ENCODE peak calls at places on chromosomes 13 and 19, in nine cellular contexts. One of them, this sample, is unnamed.

GRCh38 chr19:677201-677600 is 1.0 kb downstream of the FSTL3 start:
- DNase-seq in amygdala: no peak
- DNase-seq in effector memory CD4-positive, alpha-beta T cell: no peak
- DNase-seq in stimulated activated CD8-positive, alpha-beta memory T cell treated with anti-CD3 and anti-CD28 coated beads, Interleukin-7, amount 100 ng/mL, for 4 hours: no peak
- DNase-seq in endothelial cell of umbilical vein: peak; percentile 51
- DNase-seq in stimulated activated CD4-positive, alpha-beta T cell treated with anti-CD3 and anti-CD28 coated beads, Interleukin-4, amount 100 ng/mL, for 48 hours: no peak
- DNase-seq in NCI-H2227 treated with DMSO at 0.1 percent for 48 hours: no peak
- DNase-seq in ovary: peak; percentile 89
- DNase-seq in nephron progenitor cell: no peak
- DNase-seq in this sample: peak; percentile 42

GRCh38 chr13:93256998-93257397 is 30.4 kb downstream of the GPC6 start:
- DNase-seq in amygdala: no peak
- DNase-seq in effector memory CD4-positive, alpha-beta T cell: no peak
- DNase-seq in stimulated activated CD8-positive, alpha-beta memory T cell treated with anti-CD3 and anti-CD28 coated beads, Interleukin-7, amount 100 ng/mL, for 4 hours: no peak
- DNase-seq in endothelial cell of umbilical vein: no peak
- DNase-seq in stimulated activated CD4-positive, alpha-beta T cell treated with anti-CD3 and anti-CD28 coated beads, Interleukin-4, amount 100 ng/mL, for 48 hours: no peak
- DNase-seq in NCI-H2227 treated with DMSO at 0.1 percent for 48 hours: no peak
- DNase-seq in ovary: no peak
- DNase-seq in nephron progenitor cell: no peak
- DNase-seq in this sample: no peak

GRCh38 chr13:40456397-40456958 is 210.0 kb downstream of the FOXO1 start:
- DNase-seq in amygdala: no peak
- DNase-seq in effector memory CD4-positive, alpha-beta T cell: no peak
- DNase-seq in stimulated activated CD8-positive, alpha-beta memory T cell treated with anti-CD3 and anti-CD28 coated beads, Interleukin-7, amount 100 ng/mL, for 4 hours: no peak
- DNase-seq in endothelial cell of umbilical vein: no peak
- DNase-seq in stimulated activated CD4-positive, alpha-beta T cell treated with anti-CD3 and anti-CD28 coated beads, Interleukin-4, amount 100 ng/mL, for 48 hours: no peak
- DNase-seq in NCI-H2227 treated with DMSO at 0.1 percent for 48 hours: no peak
- DNase-seq in ovary: no peak
- DNase-seq in nephron progenitor cell: no peak
- DNase-seq in this sample: no peak

GRCh38 chr19:39166571-39167391 is 30.0 kb upstream of the NCCRP1 start:
- DNase-seq in amygdala: no peak
- DNase-seq in effector memory CD4-positive, alpha-beta T cell: no peak
- DNase-seq in stimulated activated CD8-positive, alpha-beta memory T cell treated with anti-CD3 and anti-CD28 coated beads, Interleukin-7, amount 100 ng/mL, for 4 hours: no peak
- DNase-seq in endothelial cell of umbilical vein: no peak
- DNase-seq in stimulated activated CD4-positive, alpha-beta T cell treated with anti-CD3 and anti-CD28 coated beads, Interleukin-4, amount 100 ng/mL, for 48 hours: no peak
- DNase-seq in NCI-H2227 treated with DMSO at 0.1 percent for 48 hours: peak; percentile 64
- DNase-seq in ovary: peak; percentile 69
- DNase-seq in nephron progenitor cell: peak; percentile 30
- DNase-seq in this sample: peak; percentile 92

GRCh38 chr19:13228561-13228960 is 78.3 kb downstream of the IER2 start:
- DNase-seq in amygdala: no peak
- DNase-seq in effector memory CD4-positive, alpha-beta T cell: no peak
- DNase-seq in stimulated activated CD8-positive, alpha-beta memory T cell treated with anti-CD3 and anti-CD28 coated beads, Interleukin-7, amount 100 ng/mL, for 4 hours: no peak
- DNase-seq in endothelial cell of umbilical vein: no peak
- DNase-seq in stimulated activated CD4-positive, alpha-beta T cell treated with anti-CD3 and anti-CD28 coated beads, Interleukin-4, amount 100 ng/mL, for 48 hours: no peak
- DNase-seq in NCI-H2227 treated with DMSO at 0.1 percent for 48 hours: no peak
- DNase-seq in ovary: no peak
- DNase-seq in nephron progenitor cell: no peak
- DNase-seq in this sample: no peak

GRCh38 chr13:112220925-112221324 is 154.0 kb downstream of the SOX1 start:
- DNase-seq in amygdala: no peak
- DNase-seq in effector memory CD4-positive, alpha-beta T cell: no peak
- DNase-seq in stimulated activated CD8-positive, alpha-beta memory T cell treated with anti-CD3 and anti-CD28 coated beads, Interleukin-7, amount 100 ng/mL, for 4 hours: no peak
- DNase-seq in endothelial cell of umbilical vein: no peak
- DNase-seq in stimulated activated CD4-positive, alpha-beta T cell treated with anti-CD3 and anti-CD28 coated beads, Interleukin-4, amount 100 ng/mL, for 48 hours: no peak
- DNase-seq in NCI-H2227 treated with DMSO at 0.1 percent for 48 hours: no peak
- DNase-seq in ovary: no peak
- DNase-seq in nephron progenitor cell: no peak
- DNase-seq in this sample: no peak

GRCh38 chr13:97256343-97256783 is 34.2 kb downstream of the MBNL2 start:
- DNase-seq in amygdala: no peak
- DNase-seq in effector memory CD4-positive, alpha-beta T cell: no peak
- DNase-seq in stimulated activated CD8-positive, alpha-beta memory T cell treated with anti-CD3 and anti-CD28 coated beads, Interleukin-7, amount 100 ng/mL, for 4 hours: no peak
- DNase-seq in endothelial cell of umbilical vein: peak; percentile 97
- DNase-seq in stimulated activated CD4-positive, alpha-beta T cell treated with anti-CD3 and anti-CD28 coated beads, Interleukin-4, amount 100 ng/mL, for 48 hours: no peak
- DNase-seq in NCI-H2227 treated with DMSO at 0.1 percent for 48 hours: no peak
- DNase-seq in ovary: peak; percentile 53
- DNase-seq in nephron progenitor cell: no peak
- DNase-seq in this sample: no peak

GRCh38 chr19:1648156-1648925 is 4.1 kb downstream of the TCF3 start:
- DNase-seq in amygdala: no peak
- DNase-seq in effector memory CD4-positive, alpha-beta T cell: no peak
- DNase-seq in stimulated activated CD8-positive, alpha-beta memory T cell treated with anti-CD3 and anti-CD28 coated beads, Interleukin-7, amount 100 ng/mL, for 4 hours: no peak
- DNase-seq in endothelial cell of umbilical vein: no peak
- DNase-seq in stimulated activated CD4-positive, alpha-beta T cell treated with anti-CD3 and anti-CD28 coated beads, Interleukin-4, amount 100 ng/mL, for 48 hours: no peak
- DNase-seq in NCI-H2227 treated with DMSO at 0.1 percent for 48 hours: no peak
- DNase-seq in ovary: no peak
- DNase-seq in nephron progenitor cell: no peak
- DNase-seq in this sample: no peak

GRCh38 chr13:24038405-24038804 is 122.1 kb upstream of the SPATA13 start:
- DNase-seq in amygdala: no peak
- DNase-seq in effector memory CD4-positive, alpha-beta T cell: no peak
- DNase-seq in stimulated activated CD8-positive, alpha-beta memory T cell treated with anti-CD3 and anti-CD28 coated beads, Interleukin-7, amount 100 ng/mL, for 4 hours: no peak
- DNase-seq in endothelial cell of umbilical vein: peak; percentile 8
- DNase-seq in stimulated activated CD4-positive, alpha-beta T cell treated with anti-CD3 and anti-CD28 coated beads, Interleukin-4, amount 100 ng/mL, for 48 hours: no peak
- DNase-seq in NCI-H2227 treated with DMSO at 0.1 percent for 48 hours: no peak
- DNase-seq in ovary: no peak
- DNase-seq in nephron progenitor cell: no peak
- DNase-seq in this sample: no peak

GRCh38 chr13:27860743-27861142 is 59.1 kb upstream of the PDX1 start:
- DNase-seq in amygdala: no peak
- DNase-seq in effector memory CD4-positive, alpha-beta T cell: no peak
- DNase-seq in stimulated activated CD8-positive, alpha-beta memory T cell treated with anti-CD3 and anti-CD28 coated beads, Interleukin-7, amount 100 ng/mL, for 4 hours: no peak
- DNase-seq in endothelial cell of umbilical vein: no peak
- DNase-seq in stimulated activated CD4-positive, alpha-beta T cell treated with anti-CD3 and anti-CD28 coated beads, Interleukin-4, amount 100 ng/mL, for 48 hours: no peak
- DNase-seq in NCI-H2227 treated with DMSO at 0.1 percent for 48 hours: no peak
- DNase-seq in ovary: no peak
- DNase-seq in nephron progenitor cell: no peak
- DNase-seq in this sample: no peak

GRCh38 chr19:13926715-13927114 is 11.5 kb downstream of the PODNL1 start:
- DNase-seq in amygdala: no peak
- DNase-seq in effector memory CD4-positive, alpha-beta T cell: no peak
- DNase-seq in stimulated activated CD8-positive, alpha-beta memory T cell treated with anti-CD3 and anti-CD28 coated beads, Interleukin-7, amount 100 ng/mL, for 4 hours: no peak
- DNase-seq in endothelial cell of umbilical vein: no peak
- DNase-seq in stimulated activated CD4-positive, alpha-beta T cell treated with anti-CD3 and anti-CD28 coated beads, Interleukin-4, amount 100 ng/mL, for 48 hours: no peak
- DNase-seq in NCI-H2227 treated with DMSO at 0.1 percent for 48 hours: no peak
- DNase-seq in ovary: no peak
- DNase-seq in nephron progenitor cell: no peak
- DNase-seq in this sample: no peak

GRCh38 chr13:46756977-46757376 is 40.0 kb downstream of the ESD start:
- DNase-seq in amygdala: no peak
- DNase-seq in effector memory CD4-positive, alpha-beta T cell: no peak
- DNase-seq in stimulated activated CD8-positive, alpha-beta memory T cell treated with anti-CD3 and anti-CD28 coated beads, Interleukin-7, amount 100 ng/mL, for 4 hours: no peak
- DNase-seq in endothelial cell of umbilical vein: no peak
- DNase-seq in stimulated activated CD4-positive, alpha-beta T cell treated with anti-CD3 and anti-CD28 coated beads, Interleukin-4, amount 100 ng/mL, for 48 hours: no peak
- DNase-seq in NCI-H2227 treated with DMSO at 0.1 percent for 48 hours: no peak
- DNase-seq in ovary: no peak
- DNase-seq in nephron progenitor cell: no peak
- DNase-seq in this sample: no peak

GRCh38 chr13:107211073-107211472 is 643.1 kb upstream of the ARGLU1 start:
- DNase-seq in amygdala: peak; percentile 76
- DNase-seq in effector memory CD4-positive, alpha-beta T cell: no peak
- DNase-seq in stimulated activated CD8-positive, alpha-beta memory T cell treated with anti-CD3 and anti-CD28 coated beads, Interleukin-7, amount 100 ng/mL, for 4 hours: no peak
- DNase-seq in endothelial cell of umbilical vein: peak; percentile 92
- DNase-seq in stimulated activated CD4-positive, alpha-beta T cell treated with anti-CD3 and anti-CD28 coated beads, Interleukin-4, amount 100 ng/mL, for 48 hours: peak; percentile 35
- DNase-seq in NCI-H2227 treated with DMSO at 0.1 percent for 48 hours: peak; percentile 71
- DNase-seq in ovary: peak; percentile 68
- DNase-seq in nephron progenitor cell: peak; percentile 80
- DNase-seq in this sample: peak; percentile 78

GRCh38 chr19:1251503-1252220 is 3.3 kb downstream of the MIDN start:
- DNase-seq in amygdala: no peak
- DNase-seq in effector memory CD4-positive, alpha-beta T cell: peak; percentile 57
- DNase-seq in stimulated activated CD8-positive, alpha-beta memory T cell treated with anti-CD3 and anti-CD28 coated beads, Interleukin-7, amount 100 ng/mL, for 4 hours: no peak
- DNase-seq in endothelial cell of umbilical vein: peak; percentile 54
- DNase-seq in stimulated activated CD4-positive, alpha-beta T cell treated with anti-CD3 and anti-CD28 coated beads, Interleukin-4, amount 100 ng/mL, for 48 hours: no peak
- DNase-seq in NCI-H2227 treated with DMSO at 0.1 percent for 48 hours: no peak
- DNase-seq in ovary: no peak
- DNase-seq in nephron progenitor cell: peak; percentile 36
- DNase-seq in this sample: no peak

GRCh38 chr19:10195199-10195519 is 406 bp upstream of the DNMT1 start:
- DNase-seq in amygdala: no peak
- DNase-seq in effector memory CD4-positive, alpha-beta T cell: no peak
- DNase-seq in stimulated activated CD8-positive, alpha-beta memory T cell treated with anti-CD3 and anti-CD28 coated beads, Interleukin-7, amount 100 ng/mL, for 4 hours: no peak
- DNase-seq in endothelial cell of umbilical vein: no peak
- DNase-seq in stimulated activated CD4-positive, alpha-beta T cell treated with anti-CD3 and anti-CD28 coated beads, Interleukin-4, amount 100 ng/mL, for 48 hours: no peak
- DNase-seq in NCI-H2227 treated with DMSO at 0.1 percent for 48 hours: no peak
- DNase-seq in ovary: no peak
- DNase-seq in nephron progenitor cell: no peak
- DNase-seq in this sample: no peak

GRCh38 chr13:35866801-35867200 is 264.4 kb downstream of the DCLK1 start:
- DNase-seq in amygdala: no peak
- DNase-seq in effector memory CD4-positive, alpha-beta T cell: no peak
- DNase-seq in stimulated activated CD8-positive, alpha-beta memory T cell treated with anti-CD3 and anti-CD28 coated beads, Interleukin-7, amount 100 ng/mL, for 4 hours: no peak
- DNase-seq in endothelial cell of umbilical vein: no peak
- DNase-seq in stimulated activated CD4-positive, alpha-beta T cell treated with anti-CD3 and anti-CD28 coated beads, Interleukin-4, amount 100 ng/mL, for 48 hours: no peak
- DNase-seq in NCI-H2227 treated with DMSO at 0.1 percent for 48 hours: no peak
- DNase-seq in ovary: no peak
- DNase-seq in nephron progenitor cell: no peak
- DNase-seq in this sample: no peak

GRCh38 chr13:50636007-50636704 is 207.3 kb downstream of the DLEU7 start:
- DNase-seq in amygdala: no peak
- DNase-seq in effector memory CD4-positive, alpha-beta T cell: no peak
- DNase-seq in stimulated activated CD8-positive, alpha-beta memory T cell treated with anti-CD3 and anti-CD28 coated beads, Interleukin-7, amount 100 ng/mL, for 4 hours: no peak
- DNase-seq in endothelial cell of umbilical vein: no peak
- DNase-seq in stimulated activated CD4-positive, alpha-beta T cell treated with anti-CD3 and anti-CD28 coated beads, Interleukin-4, amount 100 ng/mL, for 48 hours: no peak
- DNase-seq in NCI-H2227 treated with DMSO at 0.1 percent for 48 hours: no peak
- DNase-seq in ovary: peak; percentile 19
- DNase-seq in nephron progenitor cell: peak; percentile 10
- DNase-seq in this sample: no peak

GRCh38 chr19:5108123-5108613 is 139.3 kb downstream of the KDM4B start:
- DNase-seq in amygdala: no peak
- DNase-seq in effector memory CD4-positive, alpha-beta T cell: no peak
- DNase-seq in stimulated activated CD8-positive, alpha-beta memory T cell treated with anti-CD3 and anti-CD28 coated beads, Interleukin-7, amount 100 ng/mL, for 4 hours: no peak
- DNase-seq in endothelial cell of umbilical vein: no peak
- DNase-seq in stimulated activated CD4-positive, alpha-beta T cell treated with anti-CD3 and anti-CD28 coated beads, Interleukin-4, amount 100 ng/mL, for 48 hours: no peak
- DNase-seq in NCI-H2227 treated with DMSO at 0.1 percent for 48 hours: no peak
- DNase-seq in ovary: no peak
- DNase-seq in nephron progenitor cell: no peak
- DNase-seq in this sample: no peak

GRCh38 chr13:109211616-109212015 is 574.8 kb downstream of the IRS2 start:
- DNase-seq in amygdala: no peak
- DNase-seq in effector memory CD4-positive, alpha-beta T cell: no peak
- DNase-seq in stimulated activated CD8-positive, alpha-beta memory T cell treated with anti-CD3 and anti-CD28 coated beads, Interleukin-7, amount 100 ng/mL, for 4 hours: no peak
- DNase-seq in endothelial cell of umbilical vein: no peak
- DNase-seq in stimulated activated CD4-positive, alpha-beta T cell treated with anti-CD3 and anti-CD28 coated beads, Interleukin-4, amount 100 ng/mL, for 48 hours: no peak
- DNase-seq in NCI-H2227 treated with DMSO at 0.1 percent for 48 hours: no peak
- DNase-seq in ovary: no peak
- DNase-seq in nephron progenitor cell: no peak
- DNase-seq in this sample: no peak

GRCh38 chr19:39110263-39110967 is 15.2 kb upstream of the PAK4 start:
- DNase-seq in amygdala: no peak
- DNase-seq in effector memory CD4-positive, alpha-beta T cell: peak; percentile 22
- DNase-seq in stimulated activated CD8-positive, alpha-beta memory T cell treated with anti-CD3 and anti-CD28 coated beads, Interleukin-7, amount 100 ng/mL, for 4 hours: peak; percentile 48
- DNase-seq in endothelial cell of umbilical vein: peak; percentile 28
- DNase-seq in stimulated activated CD4-positive, alpha-beta T cell treated with anti-CD3 and anti-CD28 coated beads, Interleukin-4, amount 100 ng/mL, for 48 hours: peak; percentile 73
- DNase-seq in NCI-H2227 treated with DMSO at 0.1 percent for 48 hours: peak; percentile 90
- DNase-seq in ovary: peak; percentile 61
- DNase-seq in nephron progenitor cell: peak; percentile 67
- DNase-seq in this sample: peak; percentile 75

GRCh38 chr13:74767031-74767430 is 632.8 kb upstream of the KLF12 start:
- DNase-seq in amygdala: no peak
- DNase-seq in effector memory CD4-positive, alpha-beta T cell: no peak
- DNase-seq in stimulated activated CD8-positive, alpha-beta memory T cell treated with anti-CD3 and anti-CD28 coated beads, Interleukin-7, amount 100 ng/mL, for 4 hours: no peak
- DNase-seq in endothelial cell of umbilical vein: no peak
- DNase-seq in stimulated activated CD4-positive, alpha-beta T cell treated with anti-CD3 and anti-CD28 coated beads, Interleukin-4, amount 100 ng/mL, for 48 hours: no peak
- DNase-seq in NCI-H2227 treated with DMSO at 0.1 percent for 48 hours: no peak
- DNase-seq in ovary: no peak
- DNase-seq in nephron progenitor cell: no peak
- DNase-seq in this sample: no peak

GRCh38 chr13:113742000-113742441 is 17.0 kb upstream of the TMEM255B start:
- DNase-seq in amygdala: no peak
- DNase-seq in effector memory CD4-positive, alpha-beta T cell: no peak
- DNase-seq in stimulated activated CD8-positive, alpha-beta memory T cell treated with anti-CD3 and anti-CD28 coated beads, Interleukin-7, amount 100 ng/mL, for 4 hours: no peak
- DNase-seq in endothelial cell of umbilical vein: no peak
- DNase-seq in stimulated activated CD4-positive, alpha-beta T cell treated with anti-CD3 and anti-CD28 coated beads, Interleukin-4, amount 100 ng/mL, for 48 hours: no peak
- DNase-seq in NCI-H2227 treated with DMSO at 0.1 percent for 48 hours: no peak
- DNase-seq in ovary: no peak
- DNase-seq in nephron progenitor cell: peak; percentile 46
- DNase-seq in this sample: peak; percentile 58

GRCh38 chr19:18208098-18208951 is 4.5 kb upstream of the RAB3A start:
- DNase-seq in amygdala: no peak
- DNase-seq in effector memory CD4-positive, alpha-beta T cell: no peak
- DNase-seq in stimulated activated CD8-positive, alpha-beta memory T cell treated with anti-CD3 and anti-CD28 coated beads, Interleukin-7, amount 100 ng/mL, for 4 hours: no peak
- DNase-seq in endothelial cell of umbilical vein: peak; percentile 29
- DNase-seq in stimulated activated CD4-positive, alpha-beta T cell treated with anti-CD3 and anti-CD28 coated beads, Interleukin-4, amount 100 ng/mL, for 48 hours: peak; percentile 58
- DNase-seq in NCI-H2227 treated with DMSO at 0.1 percent for 48 hours: no peak
- DNase-seq in ovary: peak; percentile 76
- DNase-seq in nephron progenitor cell: peak; percentile 58
- DNase-seq in this sample: no peak

GRCh38 chr19:11265785-11266236 is 3.5 kb upstream of the DOCK6 start:
- DNase-seq in amygdala: no peak
- DNase-seq in effector memory CD4-positive, alpha-beta T cell: no peak
- DNase-seq in stimulated activated CD8-positive, alpha-beta memory T cell treated with anti-CD3 and anti-CD28 coated beads, Interleukin-7, amount 100 ng/mL, for 4 hours: no peak
- DNase-seq in endothelial cell of umbilical vein: no peak
- DNase-seq in stimulated activated CD4-positive, alpha-beta T cell treated with anti-CD3 and anti-CD28 coated beads, Interleukin-4, amount 100 ng/mL, for 48 hours: no peak
- DNase-seq in NCI-H2227 treated with DMSO at 0.1 percent for 48 hours: no peak
- DNase-seq in ovary: no peak
- DNase-seq in nephron progenitor cell: no peak
- DNase-seq in this sample: peak; percentile 97

GRCh38 chr19:8631425-8631819 is 989 bp downstream of the NFILZ start:
- DNase-seq in amygdala: no peak
- DNase-seq in effector memory CD4-positive, alpha-beta T cell: no peak
- DNase-seq in stimulated activated CD8-positive, alpha-beta memory T cell treated with anti-CD3 and anti-CD28 coated beads, Interleukin-7, amount 100 ng/mL, for 4 hours: no peak
- DNase-seq in endothelial cell of umbilical vein: no peak
- DNase-seq in stimulated activated CD4-positive, alpha-beta T cell treated with anti-CD3 and anti-CD28 coated beads, Interleukin-4, amount 100 ng/mL, for 48 hours: no peak
- DNase-seq in NCI-H2227 treated with DMSO at 0.1 percent for 48 hours: no peak
- DNase-seq in ovary: no peak
- DNase-seq in nephron progenitor cell: peak; percentile 25
- DNase-seq in this sample: peak; percentile 49

GRCh38 chr19:24059572-24060295 is 27.3 kb upstream of the ZNF254 start:
- DNase-seq in amygdala: no peak
- DNase-seq in effector memory CD4-positive, alpha-beta T cell: no peak
- DNase-seq in stimulated activated CD8-positive, alpha-beta memory T cell treated with anti-CD3 and anti-CD28 coated beads, Interleukin-7, amount 100 ng/mL, for 4 hours: no peak
- DNase-seq in endothelial cell of umbilical vein: no peak
- DNase-seq in stimulated activated CD4-positive, alpha-beta T cell treated with anti-CD3 and anti-CD28 coated beads, Interleukin-4, amount 100 ng/mL, for 48 hours: no peak
- DNase-seq in NCI-H2227 treated with DMSO at 0.1 percent for 48 hours: no peak
- DNase-seq in ovary: no peak
- DNase-seq in nephron progenitor cell: no peak
- DNase-seq in this sample: no peak

GRCh38 chr19:18294467-18294864 is 13.0 kb upstream of the JUND start:
- DNase-seq in amygdala: no peak
- DNase-seq in effector memory CD4-positive, alpha-beta T cell: peak; percentile 90
- DNase-seq in stimulated activated CD8-positive, alpha-beta memory T cell treated with anti-CD3 and anti-CD28 coated beads, Interleukin-7, amount 100 ng/mL, for 4 hours: peak; percentile 91
- DNase-seq in endothelial cell of umbilical vein: no peak
- DNase-seq in stimulated activated CD4-positive, alpha-beta T cell treated with anti-CD3 and anti-CD28 coated beads, Interleukin-4, amount 100 ng/mL, for 48 hours: peak; percentile 89
- DNase-seq in NCI-H2227 treated with DMSO at 0.1 percent for 48 hours: peak; percentile 42
- DNase-seq in ovary: peak; percentile 64
- DNase-seq in nephron progenitor cell: no peak
- DNase-seq in this sample: peak; percentile 70

GRCh38 chr19:15297416-15298224 is 34.7 kb downstream of the BRD4 start:
- DNase-seq in amygdala: no peak
- DNase-seq in effector memory CD4-positive, alpha-beta T cell: no peak
- DNase-seq in stimulated activated CD8-positive, alpha-beta memory T cell treated with anti-CD3 and anti-CD28 coated beads, Interleukin-7, amount 100 ng/mL, for 4 hours: no peak
- DNase-seq in endothelial cell of umbilical vein: no peak
- DNase-seq in stimulated activated CD4-positive, alpha-beta T cell treated with anti-CD3 and anti-CD28 coated beads, Interleukin-4, amount 100 ng/mL, for 48 hours: no peak
- DNase-seq in NCI-H2227 treated with DMSO at 0.1 percent for 48 hours: no peak
- DNase-seq in ovary: no peak
- DNase-seq in nephron progenitor cell: no peak
- DNase-seq in this sample: no peak

GRCh38 chr13:65143920-65144319 is 2086.2 kb downstream of the PCDH9 start:
- DNase-seq in amygdala: no peak
- DNase-seq in effector memory CD4-positive, alpha-beta T cell: no peak
- DNase-seq in stimulated activated CD8-positive, alpha-beta memory T cell treated with anti-CD3 and anti-CD28 coated beads, Interleukin-7, amount 100 ng/mL, for 4 hours: no peak
- DNase-seq in endothelial cell of umbilical vein: no peak
- DNase-seq in stimulated activated CD4-positive, alpha-beta T cell treated with anti-CD3 and anti-CD28 coated beads, Interleukin-4, amount 100 ng/mL, for 48 hours: no peak
- DNase-seq in NCI-H2227 treated with DMSO at 0.1 percent for 48 hours: no peak
- DNase-seq in ovary: no peak
- DNase-seq in nephron progenitor cell: no peak
- DNase-seq in this sample: no peak

GRCh38 chr13:83765796-83766195 is 116.5 kb downstream of the SLITRK1 start:
- DNase-seq in amygdala: peak; percentile 30
- DNase-seq in effector memory CD4-positive, alpha-beta T cell: no peak
- DNase-seq in stimulated activated CD8-positive, alpha-beta memory T cell treated with anti-CD3 and anti-CD28 coated beads, Interleukin-7, amount 100 ng/mL, for 4 hours: no peak
- DNase-seq in endothelial cell of umbilical vein: no peak
- DNase-seq in stimulated activated CD4-positive, alpha-beta T cell treated with anti-CD3 and anti-CD28 coated beads, Interleukin-4, amount 100 ng/mL, for 48 hours: no peak
- DNase-seq in NCI-H2227 treated with DMSO at 0.1 percent for 48 hours: no peak
- DNase-seq in ovary: no peak
- DNase-seq in nephron progenitor cell: no peak
- DNase-seq in this sample: no peak

This sample was measured in mucosa of descending colon.